ENCODE peak calls at places on chromosomes 7 and 10, in six cellular contexts. Y is MCF 10A, V is psoas muscle, T is HFFc6, N is GM20000, W is GM12865. C is an unnamed sample.

GRCh38 chr10:87817291-87817872 is 644 bp downstream of the ATAD1 start:
- DNase-seq in Y (peak), T (no peak), W (no peak), N (no peak), V (no peak), C (no peak)

GRCh38 chr10:104104926-104105325 is 17.0 kb upstream of the SFR1 start:
- DNase-seq in Y (peak), W (no peak), N (no peak), V (no peak), T (no peak), C (no peak)

GRCh38 chr10:132856869-132857524 is 71.0 kb upstream of the NKX6-2 start:
- DNase-seq in Y (no peak), V (no peak), T (no peak), N (no peak), W (no peak), C (no peak)

GRCh38 chr7:55570218-55570873 is 2.0 kb downstream of the VOPP1 start:
- DNase-seq in N (peak), T (no peak), V (no peak), Y (no peak), W (peak), C (no peak)

GRCh38 chr10:17805921-17806577 is 3.1 kb upstream of the MRC1 start:
- DNase-seq in W (peak), T (no peak), N (no peak), Y (peak), V (no peak), C (no peak)

GRCh38 chr10:44030132-44030531 is 354.8 kb downstream of the CXCL12 start:
- DNase-seq in W (peak), T (no peak), N (peak), Y (no peak), V (no peak), C (no peak)

GRCh38 chr7:116574025-116574822 is 49.4 kb downstream of the CAV1 start:
- DNase-seq in V (no peak), Y (no peak), T (no peak), W (peak), N (no peak), C (no peak)

GRCh38 chr10:30782543-30783461 is 153.2 kb upstream of the LYZL2 start:
- DNase-seq in Y (no peak), W (peak), T (no peak), V (peak), N (peak), C (peak)

GRCh38 chr7:2373124-2373556 is 18.5 kb downstream of the EIF3B start:
- DNase-seq in Y (peak), T (no peak), N (no peak), V (no peak), W (no peak), C (no peak)

GRCh38 chr10:55631071-55631654 is 729.9 kb downstream of the ZWINT start:
- DNase-seq in Y (no peak), N (peak), W (no peak), V (peak), T (no peak), C (no peak)

GRCh38 chr10:44963772-44964633 is 4.4 kb downstream of the RASSF4 start:
- DNase-seq in W (peak), Y (no peak), T (no peak), N (no peak), V (peak), C (peak)

GRCh38 chr7:102220229-102220850 is 66.3 kb upstream of the SH2B2 start:
- DNase-seq in W (no peak), V (no peak), Y (peak), T (no peak), N (no peak), C (no peak)
- TF ChIP-seq CTCF in W (no peak), V (no peak), Y (no peak), T (peak), N (no peak), C (no peak)

DNA sequence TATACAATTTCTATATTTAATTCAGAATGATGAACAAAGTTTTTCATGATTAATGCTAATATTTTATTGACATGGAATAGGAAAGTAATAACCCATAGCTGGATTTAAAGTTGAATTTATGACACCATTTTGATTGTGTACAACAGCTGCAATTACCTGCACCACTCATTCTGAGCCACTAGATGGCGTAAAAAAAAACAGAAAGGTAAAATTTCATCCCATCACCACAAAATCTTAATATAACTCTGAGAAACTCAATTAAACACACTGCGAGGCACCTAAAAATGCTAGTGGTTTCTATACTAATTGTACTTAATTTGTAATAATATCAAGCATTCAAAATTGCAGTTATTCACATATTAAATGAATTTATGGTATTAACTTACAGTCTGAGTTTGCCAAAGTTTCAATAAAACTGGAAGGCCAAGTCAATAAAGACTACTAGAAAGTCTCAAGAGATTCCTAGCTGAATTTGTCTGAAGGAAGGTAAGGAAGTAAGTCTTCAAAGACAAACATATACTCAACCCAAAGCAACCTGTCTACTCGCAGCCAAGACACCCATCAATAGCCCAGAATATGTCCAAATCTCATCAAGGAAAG is 182.5 kb downstream of the SKAP2 start:
- DNase-seq in T (peak), N (peak), W (peak), Y (peak), V (no peak), C (peak)
- TF ChIP-seq CTCF in T (peak), N (peak), W (peak), Y (peak), V (peak), C (peak)

GRCh38 chr10:49600046-49600445 is 10.1 kb upstream of the SLC18A3 start:
- DNase-seq in W (no peak), Y (no peak), V (peak), T (no peak), N (no peak), C (no peak)
- TF ChIP-seq CTCF in W (no peak), Y (no peak), V (no peak), T (no peak), N (no peak), C (no peak)

GRCh38 chr7:74535951-74536356 is 82.2 kb downstream of the GTF2IRD1 start:
- DNase-seq in W (no peak), V (no peak), T (no peak), Y (no peak), N (no peak), C (no peak)
- TF ChIP-seq CTCF in W (no peak), V (no peak), T (no peak), Y (no peak), N (no peak), C (no peak)

GRCh38 chr7:120760050-120760449 is 97.9 kb downstream of the TSPAN12 start:
- DNase-seq in V (no peak), W (peak), N (peak), Y (no peak), T (no peak), C (no peak)

DNA sequence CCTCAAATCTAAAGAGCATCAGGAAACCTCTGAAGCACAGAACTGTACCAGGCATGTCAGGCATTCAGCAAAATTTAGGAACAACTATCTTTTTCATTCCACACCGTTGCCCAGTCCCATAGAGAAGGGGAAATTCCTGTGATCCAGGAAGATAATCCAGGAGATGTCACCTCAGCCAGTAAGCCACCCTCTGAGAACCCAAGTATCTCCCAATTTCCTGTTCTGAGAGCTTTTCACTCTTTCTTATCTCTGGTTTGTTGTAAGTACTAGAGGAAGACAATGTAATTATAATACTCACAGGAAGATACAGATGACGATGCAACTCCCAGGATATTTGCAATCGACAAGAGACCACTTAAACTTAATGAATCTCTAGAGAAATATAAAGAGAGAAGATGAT is 97.1 kb downstream of the TSPAN12 start:
- DNase-seq in W (no peak), V (no peak), T (no peak), N (no peak), Y (no peak), C (no peak)
- TF ChIP-seq CTCF in W (no peak), V (no peak), T (no peak), N (no peak), Y (no peak), C (no peak)

DNA sequence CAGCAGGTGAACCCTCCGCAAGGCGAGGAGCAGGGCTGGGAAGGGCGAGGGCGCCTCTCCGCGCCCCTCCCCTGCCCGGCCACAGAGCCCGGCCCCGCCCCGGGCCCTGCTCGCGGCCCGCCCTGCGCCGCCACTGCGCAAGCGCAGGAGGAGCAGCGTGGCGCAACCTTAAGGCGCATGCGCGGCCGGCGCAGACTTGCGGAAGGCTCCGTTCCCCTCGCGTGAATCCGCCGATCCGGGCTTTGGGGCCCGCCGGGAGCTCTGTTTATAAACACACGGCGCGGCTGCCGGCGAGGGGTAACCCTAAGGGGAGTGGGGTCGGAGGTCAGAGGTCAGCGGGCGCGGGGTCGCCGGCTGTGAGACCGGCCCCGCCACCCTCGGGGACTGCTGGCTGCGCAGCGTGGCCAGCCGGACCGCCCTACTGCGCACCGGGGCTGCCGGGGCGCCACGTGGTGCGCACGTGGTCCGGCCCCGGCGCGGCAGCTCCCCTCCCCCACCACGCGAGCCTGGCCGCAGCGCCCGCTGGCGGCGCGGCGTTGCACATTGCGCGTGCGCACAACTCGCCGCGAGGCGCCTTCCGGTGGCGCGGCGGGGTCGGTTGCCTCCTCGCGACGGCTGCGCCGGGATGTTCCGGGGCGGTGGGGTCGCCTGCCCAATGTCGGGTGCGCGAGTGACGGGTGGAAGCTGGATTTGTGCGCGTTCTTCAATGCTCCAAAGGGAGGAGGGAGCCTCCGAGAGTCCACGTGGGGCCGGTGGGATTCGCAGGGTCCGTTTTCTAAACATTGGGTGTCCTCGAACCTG is 40.2 kb upstream of the FOXK1 start:
- DNase-seq in T (peak), Y (peak), N (peak), V (peak), W (peak), C (peak)
- TF ChIP-seq CTCF in T (peak), Y (peak), N (peak), V (peak), W (peak), C (peak)